ENCODE peak calls at places on chromosomes 5 and 9, in six cellular contexts. I is activated CD4-positive, CD25-positive, alpha-beta regulatory T cell; S is GM04504; H is T-helper 2 cell; V is H9; G is stimulated activated CD8-positive, alpha-beta memory T cell treated with anti-CD3 and anti-CD28 coated beads, Interleukin-15, amount 100 ng/mL, for 24 hours. U is an unnamed sample.
A peak's percentile ranks its signal among the peaks of the same experiment; 100 is the strongest.

GRCh38 chr9:129270205-129270604 is 92.1 kb upstream of the IER5L start:
- DNase-seq in S (no peak), H (no peak), I (no peak), V (no peak), G (no peak), U (no peak)

GRCh38 chr5:14218897-14219573 is 75.9 kb downstream of the TRIO start:
- DNase-seq in I (no peak), H (no peak), S (no peak), V (no peak), G (no peak), U (no peak)

GRCh38 chr5:71982717-71983395 is 124.4 kb upstream of the MAP1B start:
- DNase-seq in V (no peak), G (no peak), S (no peak), I (no peak), H (no peak), U (no peak)

GRCh38 chr5:115579747-115580173 is 22.5 kb downstream of the TICAM2 start:
- DNase-seq in H (no peak), G (no peak), S (no peak), V (no peak), I (no peak), U (no peak)

GRCh38 chr5:143108498-143109128 is 294.9 kb downstream of the NR3C1 start:
- DNase-seq in S (no peak), G (no peak), V (no peak), I (no peak), H (no peak), U (no peak)

GRCh38 chr5:176611435-176611834 is 1.5 kb upstream of the GPRIN1 start:
- DNase-seq in I (no peak), H (peak; percentile 24), V (peak; percentile 77), G (no peak), S (peak; percentile 66), U (peak; percentile 64)

GRCh38 chr5:83919071-83920041 is 198.7 kb upstream of the HAPLN1 start:
- DNase-seq in I (no peak), V (no peak), H (no peak), G (no peak), S (no peak), U (no peak)

GRCh38 chr9:134455951-134456739 is 129.9 kb downstream of the RXRA start:
- DNase-seq in S (peak; percentile 99), G (peak; percentile 39), V (no peak), I (peak; percentile 62), H (peak; percentile 53), U (peak; percentile 93)

GRCh38 chr5:6902597-6902996 is 189.4 kb downstream of the TENT4A start:
- DNase-seq in I (no peak), V (no peak), G (no peak), S (no peak), H (no peak), U (no peak)

GRCh38 chr9:134182554-134183219 is 18.3 kb upstream of the RNU6ATAC start:
- DNase-seq in S (no peak), G (no peak), H (no peak), V (no peak), I (no peak), U (no peak)

GRCh38 chr5:158816306-158816705 is 283.4 kb downstream of the EBF1 start:
- DNase-seq in S (no peak), G (no peak), H (no peak), V (no peak), I (no peak), U (no peak)

GRCh38 chr5:68542207-68542606 is 326.7 kb downstream of the PIK3R1 start:
- DNase-seq in G (no peak), V (no peak), H (no peak), I (no peak), S (no peak), U (no peak)

GRCh38 chr5:68067353-68067752 is 148.2 kb upstream of the PIK3R1 start:
- DNase-seq in I (no peak), H (no peak), V (no peak), S (no peak), G (no peak), U (no peak)